ENCODE peak calls at places on chromosomes 7 and 10, in four cellular contexts. One of them, this sample, is unnamed.

GRCh38 chr10:86443069-86443468 is 76.5 kb upstream of the GRID1 start:
- DNase-seq in tibial artery: no peak
- DNase-seq in upper lobe of right lung: no peak
- DNase-seq in CD8-positive, alpha-beta memory T cell: no peak
- DNase-seq in this sample: no peak

GRCh38 chr10:72297281-72297967 is 23.7 kb downstream of the DDIT4 start:
- DNase-seq in tibial artery: peak; percentile 85
- DNase-seq in upper lobe of right lung: peak; percentile 89
- DNase-seq in CD8-positive, alpha-beta memory T cell: peak; percentile 99
- DNase-seq in this sample: no peak

GRCh38 chr7:42624471-42624870 is 287.4 kb downstream of the C7orf25 start:
- DNase-seq in tibial artery: no peak
- DNase-seq in upper lobe of right lung: no peak
- DNase-seq in CD8-positive, alpha-beta memory T cell: no peak
- DNase-seq in this sample: no peak

GRCh38 chr10:100811752-100812750 is 66.7 kb downstream of the PAX2 start:
- DNase-seq in tibial artery: no peak
- DNase-seq in upper lobe of right lung: peak; percentile 46
- DNase-seq in CD8-positive, alpha-beta memory T cell: peak; percentile 26
- DNase-seq in this sample: no peak

GRCh38 chr10:42933454-42934340 is 143.2 kb upstream of the RET start:
- DNase-seq in tibial artery: no peak
- DNase-seq in upper lobe of right lung: peak; percentile 64
- DNase-seq in CD8-positive, alpha-beta memory T cell: no peak
- DNase-seq in this sample: no peak

GRCh38 chr7:34748244-34749039 is 90.4 kb downstream of the NPSR1 start:
- DNase-seq in tibial artery: no peak
- DNase-seq in upper lobe of right lung: peak; percentile 90
- DNase-seq in CD8-positive, alpha-beta memory T cell: no peak
- DNase-seq in this sample: no peak

GRCh38 chr10:101014230-101014884 is 14.7 kb downstream of the LZTS2 start:
- DNase-seq in tibial artery: peak; percentile 80
- DNase-seq in upper lobe of right lung: peak; percentile 89
- DNase-seq in CD8-positive, alpha-beta memory T cell: peak; percentile 78
- DNase-seq in this sample: peak; percentile 93

GRCh38 chr7:155090647-155091046 is 20.5 kb downstream of the HTR5A start:
- DNase-seq in tibial artery: no peak
- DNase-seq in upper lobe of right lung: no peak
- DNase-seq in CD8-positive, alpha-beta memory T cell: no peak
- DNase-seq in this sample: no peak

GRCh38 chr10:119595134-119595714 is 1.5 kb downstream of the TIAL1 start:
- DNase-seq in tibial artery: no peak
- DNase-seq in upper lobe of right lung: no peak
- DNase-seq in CD8-positive, alpha-beta memory T cell: no peak
- DNase-seq in this sample: no peak

GRCh38 chr10:20970708-20971107 is 73.6 kb upstream of the NEBL start:
- DNase-seq in tibial artery: no peak
- DNase-seq in upper lobe of right lung: no peak
- DNase-seq in CD8-positive, alpha-beta memory T cell: no peak
- DNase-seq in this sample: no peak

GRCh38 chr7:373818-374705 is 84.1 kb downstream of the FOXL3 start:
- DNase-seq in tibial artery: no peak
- DNase-seq in upper lobe of right lung: peak; percentile 58
- DNase-seq in CD8-positive, alpha-beta memory T cell: peak; percentile 26
- DNase-seq in this sample: no peak

GRCh38 chr7:158570449-158571170 is 17.0 kb downstream of the PTPRN2 start:
- DNase-seq in tibial artery: no peak
- DNase-seq in upper lobe of right lung: no peak
- DNase-seq in CD8-positive, alpha-beta memory T cell: no peak
- DNase-seq in this sample: no peak

GRCh38 chr7:158576050-158576762 is 11.4 kb downstream of the PTPRN2 start:
- DNase-seq in tibial artery: no peak
- DNase-seq in upper lobe of right lung: no peak
- DNase-seq in CD8-positive, alpha-beta memory T cell: no peak
- DNase-seq in this sample: no peak

GRCh38 chr7:158572000-158572828 is 15.4 kb downstream of the PTPRN2 start:
- DNase-seq in tibial artery: no peak
- DNase-seq in upper lobe of right lung: no peak
- DNase-seq in CD8-positive, alpha-beta memory T cell: no peak
- DNase-seq in this sample: no peak

GRCh38 chr7:158573310-158573709 is 14.3 kb downstream of the PTPRN2 start:
- DNase-seq in tibial artery: no peak
- DNase-seq in upper lobe of right lung: no peak
- DNase-seq in CD8-positive, alpha-beta memory T cell: no peak
- DNase-seq in this sample: no peak

GRCh38 chr7:158574308-158575036 is 13.2 kb downstream of the PTPRN2 start:
- DNase-seq in tibial artery: no peak
- DNase-seq in upper lobe of right lung: no peak
- DNase-seq in CD8-positive, alpha-beta memory T cell: no peak
- DNase-seq in this sample: no peak
- H3K9me3 ChIP-seq in tibial artery: peaks cover 6% of the 10 kb centered on the region
- H3K9me3 ChIP-seq in upper lobe of right lung: peaks cover 4% of the 10 kb centered on the region
- H3K9me3 ChIP-seq in CD8-positive, alpha-beta memory T cell: peaks cover 4% of the 10 kb centered on the region
- H3K9me3 ChIP-seq in this sample: no peaks in the 10 kb centered on the region

DNA sequence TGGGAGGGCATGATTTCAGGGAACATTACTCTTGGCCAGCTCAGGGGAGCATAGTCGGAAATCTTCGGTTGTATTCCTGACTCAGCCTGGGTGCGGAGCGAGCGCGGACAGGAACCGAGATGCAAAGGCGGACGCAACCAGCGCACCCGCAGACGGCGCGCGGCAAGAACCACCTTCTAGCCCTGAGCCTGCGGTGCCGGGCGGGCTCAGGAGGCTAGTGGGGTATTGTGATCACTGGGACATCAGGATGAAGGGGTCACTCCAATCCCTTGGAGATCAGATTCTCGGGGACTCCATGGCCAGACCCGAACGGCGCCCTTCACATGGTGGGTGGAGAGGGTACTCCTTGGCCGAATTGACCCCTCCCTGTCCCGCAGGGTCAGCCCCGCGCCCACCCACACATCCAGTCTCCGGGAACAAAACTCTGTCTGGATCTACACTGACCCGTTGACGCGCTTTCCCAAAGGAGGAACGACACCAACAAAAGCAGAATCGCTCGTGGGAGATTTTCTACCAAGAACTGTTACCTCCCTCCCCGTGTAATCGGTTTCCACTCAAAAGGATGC is 730.5 kb downstream of the ZWINT start:
- DNase-seq in tibial artery: no peak
- DNase-seq in upper lobe of right lung: peak; percentile 66
- DNase-seq in CD8-positive, alpha-beta memory T cell: no peak
- DNase-seq in this sample: no peak
- H3K4me3 ChIP-seq in tibial artery: peak overlapping the region; percentile 41
- H3K4me3 ChIP-seq in upper lobe of right lung: peak overlapping the region; percentile 48
- H3K4me3 ChIP-seq in CD8-positive, alpha-beta memory T cell: no peak overlapping the region
- H3K4me3 ChIP-seq in this sample: peak overlapping the region; percentile 38

DNA sequence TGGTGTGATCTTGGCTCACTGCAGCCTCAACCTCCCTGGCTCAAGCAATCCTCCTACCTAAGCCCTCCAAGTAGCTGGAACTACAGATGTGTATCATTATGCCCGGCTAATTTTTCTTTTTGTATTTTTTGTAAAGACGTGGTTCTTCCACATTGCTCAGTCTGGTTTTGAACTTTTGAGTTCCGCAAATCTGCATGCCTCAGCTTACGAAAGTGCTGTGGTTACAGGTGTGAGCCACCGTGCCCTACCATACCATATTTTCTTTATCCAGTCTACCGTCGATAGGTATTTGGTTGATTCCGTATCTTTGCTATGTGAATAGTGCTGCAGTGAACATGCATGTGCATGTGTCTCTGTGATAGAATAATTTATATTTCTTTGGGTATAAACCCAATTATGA is 6.5 kb downstream of the ZNF107 start:
- DNase-seq in tibial artery: no peak
- DNase-seq in upper lobe of right lung: no peak
- DNase-seq in CD8-positive, alpha-beta memory T cell: no peak
- DNase-seq in this sample: no peak
- H3K9me3 ChIP-seq in tibial artery: no peaks in the 10 kb centered on the region
- H3K9me3 ChIP-seq in upper lobe of right lung: no peaks in the 10 kb centered on the region
- H3K9me3 ChIP-seq in CD8-positive, alpha-beta memory T cell: no peaks in the 10 kb centered on the region
- H3K9me3 ChIP-seq in this sample: no peaks in the 10 kb centered on the region

DNA sequence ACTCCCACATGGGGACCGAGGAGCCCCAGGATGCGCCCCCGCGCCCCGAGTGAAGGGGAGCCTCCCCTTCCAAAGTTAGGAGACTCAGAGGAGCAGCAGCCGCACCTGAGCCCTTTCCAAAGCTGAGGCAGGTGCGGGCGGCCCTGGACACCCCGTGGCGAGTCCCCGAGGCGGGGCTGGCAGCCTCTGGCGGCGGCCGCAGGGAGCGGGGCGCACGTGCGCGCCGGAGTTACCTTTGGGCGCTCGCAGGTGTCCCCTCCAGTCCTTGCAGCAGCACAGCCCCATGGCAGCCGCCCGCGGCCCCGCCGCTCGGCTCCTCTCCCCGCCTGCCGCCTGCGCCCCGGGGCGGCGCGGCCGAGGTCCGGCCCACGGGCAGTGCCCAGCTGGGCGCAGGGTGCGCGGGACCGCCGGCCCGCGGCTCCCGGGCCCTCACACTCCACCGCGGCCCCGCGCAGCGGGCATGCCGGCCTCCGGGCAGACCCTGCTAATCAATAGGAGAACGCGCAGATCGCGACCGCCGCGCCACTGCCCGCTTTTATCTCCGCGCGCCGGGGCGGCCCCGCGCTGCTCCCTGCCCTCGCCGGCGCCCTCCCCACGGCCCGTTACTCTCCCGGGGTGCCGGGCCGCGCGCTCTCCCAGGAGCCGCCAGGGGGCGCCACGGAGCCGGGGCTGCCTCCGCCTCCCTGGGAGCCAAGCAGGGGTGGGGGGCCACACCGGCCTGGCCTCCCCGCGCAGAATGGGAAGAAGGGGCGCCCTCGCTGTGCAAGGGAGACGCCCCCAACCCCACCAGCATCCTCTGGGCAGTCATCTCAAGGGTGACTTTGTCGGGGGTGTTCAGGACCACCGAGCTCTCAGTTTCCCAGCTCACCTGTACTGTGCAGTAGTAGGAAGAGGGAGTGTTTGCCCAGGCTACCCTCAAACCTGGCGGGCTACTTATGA is 80.8 kb downstream of the ARHGAP22 start:
- DNase-seq in tibial artery: no peak
- DNase-seq in upper lobe of right lung: no peak
- DNase-seq in CD8-positive, alpha-beta memory T cell: no peak
- DNase-seq in this sample: peak; percentile 50
- H3K4me3 ChIP-seq in tibial artery: peak overlapping the region; percentile 58
- H3K4me3 ChIP-seq in upper lobe of right lung: peak overlapping the region; percentile 46
- H3K4me3 ChIP-seq in CD8-positive, alpha-beta memory T cell: no peak overlapping the region
- H3K4me3 ChIP-seq in this sample: peak overlapping the region; percentile 16

GRCh38 chr7:126227055-126227454 is 1025.7 kb downstream of the GRM8 start:
- DNase-seq in tibial artery: no peak
- DNase-seq in upper lobe of right lung: no peak
- DNase-seq in CD8-positive, alpha-beta memory T cell: no peak
- DNase-seq in this sample: no peak
- H3K9me3 ChIP-seq in tibial artery: no peaks in the 10 kb centered on the region
- H3K9me3 ChIP-seq in upper lobe of right lung: no peaks in the 10 kb centered on the region
- H3K9me3 ChIP-seq in CD8-positive, alpha-beta memory T cell: no peaks in the 10 kb centered on the region
- H3K9me3 ChIP-seq in this sample: no peaks in the 10 kb centered on the region

This sample was measured in HAP-1.